ENCODE peak calls at places on chromosomes 5 and 9, in eight cellular contexts. V, U, J, A, E, D, C and K are unnamed samples.

GRCh38 chr5:59367791-59368394 is 525.6 kb downstream of the PDE4D start:
- DNase-seq in J (peak), A (peak), V (peak), E (peak), U (peak), C (peak), D (peak), K (peak)

GRCh38 chr5:53364098-53364497 is 116.3 kb upstream of the FST start:
- DNase-seq in J (no peak), U (peak), C (no peak), E (no peak), D (peak), A (no peak), V (no peak), K (no peak)

GRCh38 chr9:134325096-134325812 is 1.0 kb upstream of the RXRA start:
- DNase-seq in C (peak), U (peak), E (peak), D (peak), A (no peak), V (peak), J (peak), K (peak)

GRCh38 chr9:101026824-101027223 is 1.7 kb upstream of the PLPPR1 start:
- DNase-seq in A (no peak), U (no peak), J (no peak), D (peak), E (no peak), V (no peak), C (peak), K (peak)

GRCh38 chr9:98399950-98400683 is 144.7 kb upstream of the TBC1D2 start:
- DNase-seq in U (no peak), E (no peak), V (no peak), C (no peak), J (no peak), A (no peak), D (no peak), K (no peak)

GRCh38 chr9:79116064-79116463 is 455.7 kb upstream of the TLE4 start:
- DNase-seq in V (no peak), C (no peak), E (no peak), D (no peak), A (no peak), J (no peak), U (no peak), K (no peak)

GRCh38 chr5:62937661-62938558 is 359.3 kb downstream of the LRRC70 start:
- DNase-seq in V (no peak), C (no peak), U (no peak), D (peak), A (no peak), J (no peak), E (no peak), K (peak)

GRCh38 chr5:142465476-142465875 is 140.7 kb upstream of the SPRY4 start:
- DNase-seq in V (no peak), J (no peak), C (no peak), A (no peak), E (no peak), D (no peak), U (no peak), K (no peak)

GRCh38 chr9:131776473-131776872 is 36.6 kb upstream of the RAPGEF1 start:
- DNase-seq in V (peak), C (peak), A (peak), E (no peak), D (peak), U (no peak), J (no peak), K (peak)

GRCh38 chr5:137613554-137614265 is 114.6 kb upstream of the SPOCK1 start:
- DNase-seq in J (no peak), U (no peak), D (no peak), A (no peak), V (no peak), C (no peak), E (no peak), K (no peak)

GRCh38 chr5:58922392-58923171 is 339.7 kb downstream of the RAB3C start:
- DNase-seq in J (peak), C (peak), V (peak), D (peak), U (peak), E (peak), A (no peak), K (no peak)

GRCh38 chr9:31715250-31715649 is 669.2 kb upstream of the ACO1 start:
- DNase-seq in D (peak), J (no peak), C (no peak), E (no peak), U (no peak), A (no peak), V (no peak), K (peak)

GRCh38 chr5:131974956-131975726 is 29.7 kb upstream of the MEIKIN start:
- DNase-seq in A (no peak), D (no peak), U (no peak), V (no peak), C (no peak), J (no peak), E (no peak), K (no peak)

GRCh38 chr9:88826651-88827245 is 164.5 kb upstream of the S1PR3 start:
- DNase-seq in J (no peak), A (peak), U (no peak), E (no peak), C (no peak), D (no peak), V (no peak), K (no peak)

GRCh38 chr9:95809686-95810085 is 65.8 kb upstream of the ERCC6L2 start:
- DNase-seq in C (no peak), U (no peak), J (no peak), D (no peak), A (no peak), V (no peak), E (no peak), K (no peak)

GRCh38 chr5:142053434-142054253 is 40.8 kb upstream of the GNPDA1 start:
- DNase-seq in U (no peak), E (no peak), A (no peak), J (peak), D (peak), V (peak), C (no peak), K (no peak)

GRCh38 chr9:16413509-16414016 is 456.9 kb downstream of the BNC2 start:
- DNase-seq in E (no peak), V (peak), C (no peak), D (no peak), J (peak), U (no peak), A (peak), K (no peak)

GRCh38 chr5:102411-103043 is 10.6 kb downstream of the PLEKHG4B start:
- DNase-seq in J (no peak), V (no peak), C (no peak), A (no peak), D (no peak), E (no peak), U (no peak), K (no peak)

GRCh38 chr5:38809388-38810359 is 36.1 kb upstream of the OSMR start:
- DNase-seq in E (peak), A (peak), J (peak), C (peak), V (peak), U (peak), D (peak), K (peak)

GRCh38 chr9:76717611-76718010 is 46.6 kb upstream of the PCA3 start:
- DNase-seq in A (no peak), V (peak), D (peak), J (no peak), C (no peak), U (no peak), E (no peak), K (no peak)

GRCh38 chr5:145856285-145856818 is 16.5 kb downstream of the GRXCR2 start:
- DNase-seq in J (peak), V (peak), U (peak), A (peak), D (peak), E (peak), C (no peak), K (no peak)

GRCh38 chr5:61575103-61575502 is 243.0 kb downstream of the ZSWIM6 start:
- DNase-seq in V (peak), D (peak), A (peak), C (no peak), U (no peak), E (no peak), J (no peak), K (peak)

GRCh38 chr5:53069626-53070025 is 39.9 kb downstream of the MOCS2 start:
- DNase-seq in D (peak), J (no peak), U (no peak), A (no peak), E (no peak), C (no peak), V (peak), K (no peak)

GRCh38 chr5:3347741-3348140 is 247.9 kb upstream of the IRX1 start:
- DNase-seq in E (no peak), A (no peak), V (no peak), J (no peak), C (peak), U (no peak), D (no peak), K (no peak)

GRCh38 chr5:321233-321725 is at the start of gene AHRR:
- DNase-seq in J (no peak), U (peak), A (no peak), E (peak), D (peak), V (peak), C (peak), K (no peak)

GRCh38 chr5:143229896-143230675 is 173.4 kb downstream of the NR3C1 start:
- DNase-seq in U (no peak), V (no peak), A (no peak), J (no peak), E (no peak), D (no peak), C (no peak), K (no peak)

GRCh38 chr5:125196479-125197183 is 450.2 kb upstream of the ZNF608 start:
- DNase-seq in D (no peak), A (no peak), J (no peak), V (no peak), U (no peak), E (no peak), C (no peak), K (no peak)

GRCh38 chr9:3475300-3476020 is 50.3 kb downstream of the RFX3 start:
- DNase-seq in D (peak), V (peak), C (no peak), A (no peak), U (no peak), E (peak), J (no peak), K (no peak)

GRCh38 chr9:85741112-85741874 is 461 bp downstream of the AGTPBP1 start:
- DNase-seq in U (no peak), E (peak), V (peak), C (peak), D (no peak), A (no peak), J (peak), K (peak)

GRCh38 chr5:132681476-132681831 is 7.7 kb downstream of the IL4 start:
- DNase-seq in V (no peak), A (no peak), U (no peak), E (no peak), D (no peak), C (no peak), J (no peak), K (no peak)

GRCh38 chr5:91281409-91281808 is 101.7 kb downstream of the ARRDC3 start:
- DNase-seq in V (peak), C (no peak), J (no peak), E (no peak), A (no peak), D (peak), U (no peak), K (peak)

GRCh38 chr5:38598296-38598993 is 42.0 kb upstream of the LIFR start:
- DNase-seq in A (no peak), C (no peak), J (no peak), E (no peak), U (no peak), D (no peak), V (no peak), K (no peak)

GRCh38 chr9:135903358-135903656 is 4.0 kb downstream of the CAMSAP1 start:
- DNase-seq in J (peak), A (no peak), E (no peak), D (no peak), V (no peak), C (no peak), U (no peak), K (no peak)
- H3K27ac ChIP-seq in J (peak), A (no peak), E (no peak), D (no peak), V (peak), C (no peak), U (no peak), K (no peak)

GRCh38 chr5:163459888-163460561 is at the start of gene NUDCD2:
- DNase-seq in E (peak), V (peak), U (peak), D (peak), A (peak), J (peak), C (peak), K (peak)
- H3K27ac ChIP-seq in E (peak), V (peak), U (peak), D (peak), A (peak), J (peak), C (peak), K (peak)

GRCh38 chr5:112420111-112420864 is 1.2 kb upstream of the EPB41L4A start:
- DNase-seq in D (peak), U (peak), E (peak), V (peak), J (peak), C (peak), A (no peak), K (peak)

GRCh38 chr5:112419596-112420110 is 576 bp upstream of the EPB41L4A start:
- DNase-seq in V (peak), U (peak), C (peak), E (peak), D (peak), A (no peak), J (peak), K (peak)

GRCh38 chr5:112418412-112419049 is 546 bp downstream of the EPB41L4A start:
- DNase-seq in J (no peak), E (no peak), C (peak), A (no peak), U (peak), V (no peak), D (peak), K (no peak)

GRCh38 chr5:112419050-112419595 is at the start of gene EPB41L4A:
- DNase-seq in D (peak), J (no peak), A (no peak), E (peak), V (peak), U (peak), C (peak), K (no peak)

DNA sequence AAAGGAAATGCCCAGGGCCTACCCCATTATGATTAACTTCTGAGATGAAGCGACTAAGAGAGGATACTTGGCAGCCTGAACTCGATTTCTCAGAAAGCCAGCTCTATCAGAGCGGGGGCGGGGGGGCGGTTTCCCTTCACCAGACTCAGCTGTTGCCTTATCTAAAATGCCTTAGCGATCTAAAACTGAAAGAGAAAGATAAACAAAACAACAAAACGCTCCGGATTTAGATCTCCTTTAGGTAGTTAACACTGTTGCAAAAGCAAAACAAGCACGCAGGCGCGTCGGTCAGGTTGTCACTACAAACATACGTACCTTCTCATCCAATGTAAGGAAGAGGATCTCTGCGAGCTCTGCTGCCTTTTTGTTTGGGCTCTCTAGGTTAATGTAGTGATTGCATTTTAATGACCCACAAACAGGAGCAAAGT is 1.1 kb downstream of the EPB41L4A start:
- DNase-seq in D (peak), J (no peak), C (peak), V (peak), U (peak), A (no peak), E (peak), K (peak)
- H3K27ac ChIP-seq in D (peak), J (peak), C (peak), V (peak), U (peak), A (no peak), E (peak), K (no peak)

GRCh38 chr5:40829748-40830305 is 5.2 kb downstream of the RPL37 start:
- DNase-seq in E (no peak), J (no peak), C (no peak), U (no peak), V (no peak), D (no peak), A (no peak), K (no peak)

GRCh38 chr5:40826778-40827478 is 8.1 kb downstream of the RPL37 start:
- DNase-seq in E (no peak), J (no peak), D (no peak), A (no peak), V (no peak), U (no peak), C (no peak), K (no peak)

GRCh38 chr5:40828021-40828631 is 6.9 kb downstream of the RPL37 start:
- DNase-seq in V (no peak), J (no peak), A (no peak), E (no peak), D (no peak), C (no peak), U (no peak), K (no peak)

GRCh38 chr5:40827479-40827977 is 7.5 kb downstream of the RPL37 start:
- DNase-seq in A (no peak), D (no peak), C (no peak), J (no peak), V (no peak), E (no peak), U (no peak), K (no peak)

DNA sequence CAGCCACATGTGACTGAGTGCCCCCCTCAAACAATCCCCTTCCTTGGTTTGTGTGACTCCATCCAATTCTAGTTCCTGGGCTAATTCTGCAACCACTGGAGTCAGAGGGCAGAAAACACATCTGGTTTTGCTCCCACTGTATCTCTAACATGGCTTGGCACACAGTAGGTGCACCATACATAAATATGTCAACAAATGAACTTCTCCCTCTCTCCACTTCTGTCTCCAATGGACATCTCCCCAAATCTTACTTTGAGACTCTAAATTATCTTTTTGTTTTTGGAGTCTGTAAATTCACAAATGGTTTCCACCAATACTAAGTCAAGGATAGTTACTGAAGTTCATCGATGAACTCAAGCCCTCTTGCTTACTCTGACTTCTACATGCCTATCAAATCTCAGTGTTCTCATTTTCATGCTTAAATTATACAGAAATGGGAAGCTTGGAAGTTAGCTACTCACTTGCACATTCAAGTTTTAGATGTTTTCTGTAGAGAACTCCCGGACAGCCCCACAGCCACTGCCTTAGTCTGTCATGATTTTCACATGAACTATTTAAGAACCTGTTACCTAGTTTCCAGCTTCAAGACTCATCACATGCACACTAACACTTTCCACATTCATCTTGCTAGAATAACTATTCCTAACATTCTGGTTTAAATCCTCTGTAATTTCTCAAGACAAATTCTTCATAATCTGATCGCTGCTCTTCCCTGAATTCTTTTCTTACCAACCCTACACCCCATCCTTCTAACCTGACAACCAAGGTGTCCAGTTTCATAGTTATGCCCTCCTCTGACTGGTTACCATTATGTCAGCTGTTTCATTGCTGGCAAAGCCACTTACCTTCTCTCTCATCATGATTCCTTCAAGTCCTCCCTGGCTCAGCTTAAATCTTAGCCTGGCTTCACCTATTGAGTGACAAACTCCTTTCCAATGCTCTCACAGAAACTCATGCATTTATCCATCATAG is 6.0 kb downstream of the RPL37 start:
- DNase-seq in J (no peak), U (no peak), V (no peak), D (no peak), A (no peak), E (no peak), C (no peak), K (no peak)
- H3K27ac ChIP-seq in J (no peak), U (no peak), V (no peak), D (no peak), A (no peak), E (no peak), C (no peak), K (peak)

GRCh38 chr9:118990949-118991348 is 378.3 kb downstream of the BRINP1 start:
- DNase-seq in J (no peak), A (no peak), V (no peak), U (no peak), C (no peak), E (no peak), D (no peak), K (no peak)
- H3K27ac ChIP-seq in J (peak), A (no peak), V (no peak), U (no peak), C (no peak), E (no peak), D (no peak), K (no peak)